ENCODE peak calls at places on chromosomes 2 and 18, in seven cellular contexts. G, V, X, A, N, K and D are unnamed samples.

GRCh38 chr2:205685314-205686230 is 3.3 kb downstream of the NRP2 start:
- DNase-seq in N (no peak), X (no peak), K (no peak), G (peak), A (peak), V (no peak), D (no peak)

GRCh38 chr18:47944972-47945843 is 14.7 kb upstream of the SMAD2 start:
- DNase-seq in N (no peak), G (no peak), A (no peak), V (no peak), X (peak), K (no peak), D (no peak)

GRCh38 chr2:156481295-156481694 is 45.1 kb downstream of the GPD2 start:
- DNase-seq in N (no peak), G (no peak), X (no peak), K (no peak), A (no peak), V (no peak), D (no peak)

GRCh38 chr2:72915907-72916742 is 1.2 kb upstream of the EMX1 start:
- DNase-seq in A (peak), G (peak), K (no peak), N (peak), V (no peak), X (peak), D (peak)

GRCh38 chr2:236371010-236371409 is 106.8 kb upstream of the ASB18 start:
- DNase-seq in K (no peak), V (no peak), G (no peak), A (no peak), N (no peak), X (no peak), D (no peak)

GRCh38 chr18:56977771-56978170 is 169.1 kb upstream of the BOD1L2 start:
- DNase-seq in X (no peak), K (no peak), G (no peak), A (no peak), N (no peak), V (no peak), D (no peak)

GRCh38 chr2:31688282-31688681 is 107.5 kb upstream of the SRD5A2 start:
- DNase-seq in A (no peak), K (no peak), V (peak), X (no peak), G (no peak), N (peak), D (no peak)

GRCh38 chr2:198100323-198100722 is 295.9 kb downstream of the PLCL1 start:
- DNase-seq in K (no peak), X (no peak), V (no peak), N (peak), G (no peak), A (no peak), D (no peak)

GRCh38 chr18:62209046-62209445 is 22.0 kb downstream of the RELCH start:
- DNase-seq in G (no peak), A (no peak), V (no peak), X (no peak), K (no peak), N (no peak), D (no peak)

GRCh38 chr2:240205348-240205747 is 64.9 kb upstream of the OTOS start:
- DNase-seq in K (no peak), N (no peak), A (no peak), G (peak), X (no peak), V (no peak), D (no peak)

GRCh38 chr18:48918156-48918555 is 32.6 kb downstream of the SMAD7 start:
- DNase-seq in G (no peak), N (no peak), A (no peak), V (no peak), K (no peak), X (no peak), D (no peak)

GRCh38 chr2:120218181-120218580 is 5.0 kb downstream of the TMEM185B start:
- DNase-seq in X (no peak), N (no peak), A (no peak), G (no peak), K (no peak), V (no peak), D (no peak)

GRCh38 chr18:61322265-61322873 is 10.9 kb upstream of the CDH20 start:
- DNase-seq in N (peak), K (no peak), X (peak), A (peak), G (peak), V (peak), D (peak)

GRCh38 chr2:217316743-217317142 is 456.9 kb upstream of the TNP1 start:
- DNase-seq in N (no peak), A (no peak), X (no peak), G (no peak), V (no peak), K (peak), D (no peak)

GRCh38 chr2:26768759-26769500 is 4.8 kb downstream of the SLC35F6 start:
- DNase-seq in G (no peak), A (no peak), V (peak), N (peak), X (no peak), K (no peak), D (peak)
- TF ChIP-seq JUND in G (no peak), A (no peak), V (no peak), N (peak), X (no peak), K (no peak), D (no peak)

GRCh38 chr2:126244937-126245336 is 411.0 kb upstream of the GYPC start:
- DNase-seq in A (peak), N (peak), X (peak), K (peak), G (peak), V (no peak), D (no peak)
- TF ChIP-seq JUND in A (no peak), N (no peak), X (no peak), K (no peak), G (no peak), V (no peak), D (no peak)

GRCh38 chr18:34805117-34805882 is 95.2 kb downstream of the DTNA start:
- DNase-seq in X (no peak), G (no peak), K (no peak), V (no peak), A (no peak), N (no peak), D (no peak)

GRCh38 chr18:34806527-34806926 is 96.4 kb downstream of the DTNA start:
- DNase-seq in V (no peak), X (no peak), N (no peak), G (no peak), A (no peak), K (no peak), D (no peak)

GRCh38 chr18:34807106-34807796 is 97.2 kb downstream of the DTNA start:
- DNase-seq in A (no peak), V (peak), N (no peak), G (no peak), K (no peak), X (peak), D (peak)

GRCh38 chr18:34808389-34808788 is 98.3 kb downstream of the DTNA start:
- DNase-seq in A (no peak), K (no peak), X (peak), G (no peak), V (no peak), N (no peak), D (no peak)

GRCh38 chr18:34809697-34810096 is 99.6 kb downstream of the DTNA start:
- DNase-seq in K (no peak), A (peak), G (peak), V (peak), X (peak), N (peak), D (no peak)
- TF ChIP-seq JUND in K (no peak), A (no peak), G (no peak), V (no peak), X (no peak), N (no peak), D (no peak)

DNA sequence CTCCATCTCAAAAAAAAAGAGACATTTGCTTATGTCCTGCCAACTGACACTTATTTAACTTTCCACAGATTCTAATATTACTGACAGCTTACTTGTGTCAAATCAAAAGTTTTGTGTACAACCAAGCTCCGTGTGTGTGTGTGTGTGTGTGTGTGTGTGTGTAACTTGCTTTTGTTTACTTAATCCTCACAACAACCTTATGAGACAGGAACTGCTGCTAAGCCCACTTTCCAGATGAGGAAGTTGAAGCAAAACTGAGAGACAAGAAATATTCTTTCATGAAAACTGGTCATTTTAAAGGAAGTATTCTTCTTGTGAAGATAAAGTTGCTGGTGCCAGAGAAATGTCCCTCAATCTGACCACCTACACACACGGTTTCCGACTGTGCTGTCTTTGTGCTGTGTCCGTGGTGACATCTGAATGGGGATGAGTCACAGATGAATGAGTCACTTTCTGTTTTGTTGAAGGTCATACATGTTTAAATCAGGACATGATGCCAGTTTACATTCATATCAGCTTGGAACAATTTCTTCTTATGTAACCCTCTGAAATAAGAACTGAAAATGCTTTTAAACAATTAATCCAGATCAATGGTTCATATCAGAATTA is 95.3 kb downstream of the THNSL2 start:
- DNase-seq in V (peak), K (peak), X (peak), N (peak), G (no peak), A (no peak), D (no peak)
- TF ChIP-seq JUND in V (peak), K (no peak), X (peak), N (peak), G (no peak), A (peak), D (no peak)

GRCh38 chr2:157866202-157866601 is 9.9 kb downstream of the ACVR1 start:
- DNase-seq in N (no peak), X (no peak), A (no peak), K (no peak), G (no peak), V (no peak), D (no peak)
- TF ChIP-seq JUND in N (no peak), X (no peak), A (no peak), K (no peak), G (no peak), V (no peak), D (no peak)